ENCODE peak calls at places on chromosome 11, in seven cellular contexts. S is gastrocnemius medialis, U is RWPE2, E is Panc1, J is A549, P is left lung, Y is HepG2. C is an unnamed sample.

GRCh38 chr11:69425444-69425843 is 56.0 kb upstream of the LINC01488 start:
- ATAC-seq in S (no peak), U (no peak), E (no peak), J (no peak), P (no peak), Y (no peak), C (no peak)

GRCh38 chr11:123630126-123630531 is 24.3 kb downstream of the SCN3B start:
- ATAC-seq in S (no peak), U (no peak), E (no peak), J (no peak), P (peak), Y (no peak), C (no peak)

GRCh38 chr11:17508306-17508705 is 31.7 kb upstream of the ABCC8 start:
- ATAC-seq in S (peak), U (no peak), E (no peak), J (no peak), P (no peak), Y (no peak), C (peak)

GRCh38 chr11:35033011-35033410 is 106.0 kb upstream of the CD44 start:
- ATAC-seq in S (no peak), U (no peak), E (no peak), J (no peak), P (peak), Y (no peak), C (no peak)

GRCh38 chr11:69049490-69049867 is 747 bp downstream of the TPCN2 start:
- ATAC-seq in S (no peak), U (no peak), E (no peak), J (no peak), P (peak), Y (no peak), C (no peak)

GRCh38 chr11:95230054-95231034 is 658 bp downstream of the SESN3 start:
- ATAC-seq in S (peak), U (peak), E (peak), J (peak), P (peak), Y (peak), C (peak)

GRCh38 chr11:129709801-129710398 is 105.7 kb upstream of the TMEM45B start:
- ATAC-seq in S (no peak), U (no peak), E (peak), J (no peak), P (no peak), Y (peak), C (no peak)

GRCh38 chr11:3970101-3970500 is 114.6 kb downstream of the STIM1 start:
- ATAC-seq in S (peak), U (no peak), E (no peak), J (no peak), P (no peak), Y (no peak), C (peak)

GRCh38 chr11:115126515-115127208 is 377.6 kb downstream of the CADM1 start:
- ATAC-seq in S (no peak), U (no peak), E (no peak), J (no peak), P (no peak), Y (no peak), C (no peak)

GRCh38 chr11:27391336-27392015 is 28.5 kb upstream of the CCDC34 start:
- ATAC-seq in S (no peak), U (peak), E (no peak), J (no peak), P (no peak), Y (no peak), C (no peak)

GRCh38 chr11:86043765-86044534 is 24.9 kb downstream of the PICALM start:
- ATAC-seq in S (no peak), U (no peak), E (peak), J (no peak), P (no peak), Y (no peak), C (no peak)

GRCh38 chr11:61273151-61274078 is 21.7 kb downstream of the VWCE start:
- ATAC-seq in S (no peak), U (peak), E (peak), J (peak), P (peak), Y (peak), C (no peak)

GRCh38 chr11:67167715-67168114 is 48.7 kb downstream of the KDM2A start:
- ATAC-seq in S (no peak), U (no peak), E (no peak), J (no peak), P (no peak), Y (no peak), C (no peak)

GRCh38 chr11:35474677-35475076 is 50.7 kb downstream of the PAMR1 start:
- ATAC-seq in S (no peak), U (no peak), E (no peak), J (no peak), P (no peak), Y (no peak), C (no peak)

GRCh38 chr11:68524213-68524612 is 63.7 kb downstream of the PPP6R3 start:
- ATAC-seq in S (no peak), U (no peak), E (no peak), J (no peak), P (no peak), Y (no peak), C (no peak)

GRCh38 chr11:68312780-68313573 is 586 bp downstream of the LRP5 start:
- ATAC-seq in S (peak), U (no peak), E (no peak), J (peak), P (peak), Y (no peak), C (peak)

GRCh38 chr11:115141715-115142114 is 362.5 kb downstream of the CADM1 start:
- ATAC-seq in S (no peak), U (no peak), E (no peak), J (no peak), P (no peak), Y (no peak), C (no peak)

GRCh38 chr11:34790620-34791019 is 125.6 kb downstream of the APIP start:
- ATAC-seq in S (no peak), U (peak), E (no peak), J (no peak), P (no peak), Y (no peak), C (no peak)

GRCh38 chr11:115421338-115422012 is 82.7 kb downstream of the CADM1 start:
- ATAC-seq in S (no peak), U (no peak), E (no peak), J (no peak), P (peak), Y (no peak), C (no peak)

GRCh38 chr11:794013-794765 is 3.9 kb downstream of the SLC25A22 start:
- ATAC-seq in S (no peak), U (no peak), E (no peak), J (no peak), P (no peak), Y (no peak), C (no peak)

GRCh38 chr11:795638-796564 is 2.2 kb downstream of the SLC25A22 start:
- ATAC-seq in S (peak), U (peak), E (peak), J (no peak), P (peak), Y (peak), C (peak)

GRCh38 chr11:793556-793955 is 3.7 kb upstream of the CEND1 start:
- ATAC-seq in S (no peak), U (no peak), E (no peak), J (no peak), P (no peak), Y (no peak), C (no peak)

GRCh38 chr11:796565-797299 is 1.3 kb downstream of the SLC25A22 start:
- ATAC-seq in S (no peak), U (no peak), E (peak), J (no peak), P (no peak), Y (peak), C (peak)

DNA sequence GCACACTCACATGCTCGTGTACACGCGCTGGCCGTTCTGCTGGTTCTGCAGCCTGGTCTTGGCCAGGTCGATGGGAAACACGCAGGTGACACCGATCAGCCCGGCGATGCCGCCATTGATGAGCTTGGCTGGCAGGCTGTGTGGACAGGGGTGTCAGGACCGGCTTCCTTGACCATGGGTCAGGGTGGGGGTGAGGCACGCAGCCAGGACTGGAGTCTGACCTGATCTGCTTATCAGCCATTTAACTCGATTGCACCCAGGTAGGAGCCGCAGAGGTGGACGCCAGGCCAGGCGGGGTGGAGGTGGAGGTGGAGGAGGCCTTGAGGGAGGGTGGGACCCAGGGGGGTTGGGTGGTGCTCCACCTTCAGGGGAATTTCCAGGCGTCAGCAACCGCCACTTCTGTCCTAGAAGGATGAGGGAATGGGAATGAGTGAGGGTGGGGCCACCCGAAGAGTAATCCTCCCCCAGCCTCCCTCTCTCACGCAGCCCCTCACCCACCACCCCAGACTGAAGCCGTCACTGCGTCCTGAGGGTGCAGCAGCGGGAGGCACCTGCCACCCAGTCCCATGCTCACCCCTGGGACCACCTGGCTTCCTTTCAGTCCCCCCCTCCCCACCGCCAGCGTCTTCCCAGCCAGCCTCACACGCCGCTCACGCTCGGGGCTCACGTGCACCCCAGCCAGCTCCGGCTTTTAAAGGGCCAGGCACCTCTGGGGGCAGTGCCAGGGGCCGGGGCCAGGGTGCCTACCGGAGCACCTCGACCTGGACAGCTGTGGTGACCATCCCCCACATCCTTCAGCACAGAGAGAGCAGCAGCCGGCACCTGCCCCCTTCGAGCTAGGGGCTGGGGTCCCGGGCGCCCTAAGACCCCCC is 3.1 kb downstream of the SLC25A22 start:
- ATAC-seq in S (no peak), U (peak), E (no peak), J (no peak), P (peak), Y (no peak), C (no peak)
- H3K4me3 ChIP-seq in S (peak), U (peak), E (peak), J (no peak), P (peak), Y (peak), C (peak)

DNA sequence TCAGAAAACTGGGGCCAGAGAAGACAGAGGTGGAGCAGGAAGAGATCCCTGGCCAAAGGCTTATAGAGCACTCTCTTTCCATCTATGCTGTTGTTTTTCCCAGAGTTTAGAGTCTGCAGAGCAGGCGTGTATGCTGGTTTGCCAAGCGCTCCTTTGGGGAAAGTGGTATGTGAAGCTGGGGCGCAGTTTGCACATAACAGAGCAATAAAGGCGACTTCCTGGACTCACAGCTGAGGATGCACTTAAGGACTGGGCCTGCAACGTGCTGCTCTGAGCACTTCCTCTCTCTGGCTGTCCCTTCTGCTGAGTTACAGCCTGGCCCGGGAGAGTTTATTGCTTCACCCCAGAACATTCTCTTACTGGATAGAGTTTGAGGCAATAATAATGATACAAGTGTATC is 41.7 kb downstream of the THAP12 start:
- ATAC-seq in S (peak), U (no peak), E (no peak), J (no peak), P (peak), Y (peak), C (peak)
- H3K27ac ChIP-seq in S (peak), U (no peak), E (no peak), J (no peak), P (peak), Y (no peak), C (no peak)

DNA sequence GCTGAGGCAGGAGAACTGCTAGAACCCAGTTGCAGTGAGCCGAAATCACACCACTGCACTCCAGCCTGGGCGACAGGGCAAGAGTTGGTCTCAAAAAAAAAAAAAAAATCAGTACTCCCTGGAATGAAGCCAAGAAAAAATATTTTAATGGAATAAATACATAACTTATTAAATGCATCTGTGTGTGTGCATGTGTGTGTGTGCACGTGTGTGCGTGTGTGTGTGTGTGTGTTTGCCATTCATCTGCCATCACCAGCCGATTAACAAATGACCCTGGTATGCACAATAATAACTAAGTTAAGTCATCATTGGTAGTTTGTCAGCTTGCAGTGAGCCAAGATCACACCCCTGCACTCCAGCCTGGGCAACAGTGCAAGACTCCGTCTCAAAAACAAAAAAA is 35.0 kb upstream of the SCGB1A1 start:
- ATAC-seq in S (no peak), U (no peak), E (no peak), J (no peak), P (no peak), Y (no peak), C (no peak)
- H3K4me3 ChIP-seq in S (no peak), U (no peak), E (no peak), J (no peak), P (no peak), Y (no peak), C (no peak)

GRCh38 chr11:126113012-126113411 is 50.3 kb upstream of the CDON start:
- ATAC-seq in S (no peak), U (no peak), E (no peak), J (no peak), P (no peak), Y (no peak), C (no peak)
- H3K27ac ChIP-seq in S (peak), U (no peak), E (peak), J (peak), P (no peak), Y (no peak), C (peak)

DNA sequence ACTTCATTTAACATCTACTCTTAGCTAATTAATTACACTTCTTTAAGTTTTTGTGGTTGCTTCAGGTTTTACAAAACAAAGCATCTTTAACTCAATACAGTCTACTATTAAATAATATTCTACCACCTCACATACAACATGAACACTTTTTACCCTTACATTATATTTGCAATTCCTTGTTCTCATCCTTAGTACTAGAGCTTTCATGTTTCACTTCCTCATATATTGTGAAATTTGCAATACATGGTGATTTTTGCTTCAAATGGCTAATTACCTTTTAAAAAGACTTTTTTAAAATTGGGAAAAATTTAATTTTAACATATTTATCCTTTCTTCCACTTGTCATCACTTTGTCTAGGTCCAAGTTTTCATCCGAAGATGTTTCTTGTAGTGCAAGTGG is 37.5 kb downstream of the RSF1 start:
- ATAC-seq in S (no peak), U (no peak), E (no peak), J (no peak), P (no peak), Y (no peak), C (no peak)
- H3K4me3 ChIP-seq in S (no peak), U (no peak), E (no peak), J (no peak), P (no peak), Y (no peak), C (no peak)

DNA sequence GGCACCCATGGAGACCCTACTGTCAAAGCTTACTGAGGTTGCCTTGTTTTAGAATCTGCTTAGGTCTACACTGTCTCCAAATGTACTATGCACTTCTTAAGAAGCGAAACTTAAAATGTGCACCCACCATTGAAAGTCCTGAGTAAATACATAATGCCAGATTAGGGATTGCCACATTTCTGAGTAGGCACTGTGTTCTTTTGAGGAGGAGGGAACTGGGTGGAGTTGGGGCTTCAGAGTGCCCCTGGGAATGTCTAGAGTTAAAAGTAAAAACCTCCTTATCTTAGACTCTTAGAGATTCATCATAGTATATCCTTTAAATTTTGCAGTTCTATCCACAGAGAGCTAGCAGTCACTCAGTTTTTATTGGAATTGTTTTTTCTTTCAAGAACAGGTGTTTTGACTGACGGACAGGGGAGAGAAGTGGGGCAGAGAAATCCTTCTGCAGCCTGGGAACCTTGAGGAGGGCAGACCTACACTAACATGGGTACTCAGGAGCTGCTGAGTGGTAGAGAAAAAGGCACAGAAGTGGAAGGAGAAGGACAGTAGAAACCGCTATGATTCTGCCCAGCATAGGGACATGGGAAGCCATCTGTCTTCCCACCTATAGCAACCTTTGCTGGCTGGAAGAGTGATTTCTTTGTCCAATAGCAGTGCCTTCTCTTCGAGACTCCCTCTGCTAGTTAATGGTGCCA is 33.4 kb upstream of the MICAL2 start:
- ATAC-seq in S (peak), U (peak), E (no peak), J (peak), P (peak), Y (no peak), C (peak)
- H3K27ac ChIP-seq in S (peak), U (peak), E (peak), J (peak), P (peak), Y (no peak), C (peak)

GRCh38 chr11:122020902-122021301 is 95.1 kb downstream of the BLID start:
- ATAC-seq in S (no peak), U (no peak), E (no peak), J (no peak), P (peak), Y (no peak), C (no peak)

GRCh38 chr11:122022646-122023045 is 93.4 kb downstream of the BLID start:
- ATAC-seq in S (no peak), U (no peak), E (no peak), J (no peak), P (no peak), Y (no peak), C (no peak)

GRCh38 chr11:122025757-122026156 is 90.3 kb downstream of the BLID start:
- ATAC-seq in S (no peak), U (no peak), E (no peak), J (no peak), P (no peak), Y (no peak), C (no peak)

GRCh38 chr11:122023614-122024250 is 92.3 kb downstream of the BLID start:
- ATAC-seq in S (peak), U (no peak), E (peak), J (no peak), P (no peak), Y (no peak), C (no peak)

DNA sequence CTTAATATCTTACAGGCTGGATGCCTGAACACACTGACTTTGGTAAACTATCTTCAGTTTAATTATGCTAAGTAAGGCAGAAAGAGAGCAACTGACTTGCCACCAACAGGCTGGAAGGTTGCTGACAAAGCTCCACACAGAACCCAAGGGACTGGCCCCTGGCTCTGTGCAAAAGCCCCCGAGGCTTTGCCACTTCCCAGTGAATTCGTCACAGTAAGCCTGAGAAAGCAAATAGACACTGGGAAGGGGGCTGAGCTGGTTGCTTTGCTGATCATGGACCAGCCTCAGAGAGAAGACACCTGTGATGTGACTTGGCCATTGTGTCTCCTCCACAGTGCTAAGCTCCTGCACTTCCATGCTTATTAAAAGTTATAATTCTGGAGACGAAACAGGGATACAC is 91.7 kb downstream of the BLID start:
- ATAC-seq in S (no peak), U (no peak), E (peak), J (no peak), P (no peak), Y (no peak), C (no peak)
- H3K4me3 ChIP-seq in S (no peak), U (no peak), E (no peak), J (no peak), P (no peak), Y (no peak), C (no peak)

GRCh38 chr11:57904369-57904768 is 119.3 kb upstream of the OR9Q1 start:
- ATAC-seq in S (no peak), U (no peak), E (no peak), J (no peak), P (no peak), Y (no peak), C (no peak)
- H3K27ac ChIP-seq in S (peak), U (peak), E (no peak), J (no peak), P (no peak), Y (no peak), C (no peak)

GRCh38 chr11:16301462-16301861 is 54.9 kb downstream of the SOX6 start:
- ATAC-seq in S (no peak), U (peak), E (no peak), J (no peak), P (no peak), Y (no peak), C (no peak)
- H3K4me3 ChIP-seq in S (no peak), U (no peak), E (no peak), J (no peak), P (no peak), Y (no peak), C (no peak)